ENCODE peak calls at places on chromosomes 7 and 10, in eight cellular contexts. C is hepatocyte, Q is SK-N-SH, A is HCT116, S is GM23338, O is PC-9, Z is HepG2, W is GM23248. K is an unnamed sample.
A peak's percentile ranks its signal among the peaks of the same experiment; 100 is the strongest.

GRCh38 chr7:15780271-15780670 is 93.8 kb upstream of the MEOX2 start:
- DNase-seq in W (peak; percentile 53), Z (no peak), S (peak; percentile 16), A (no peak), C (no peak), O (peak; percentile 9), Q (no peak), K (peak; percentile 17)

GRCh38 chr10:15254808-15255655 is 86.5 kb upstream of the NMT2 start:
- DNase-seq in A (no peak), Q (no peak), O (no peak), Z (no peak), W (no peak), C (no peak), S (peak; percentile 52), K (no peak)

GRCh38 chr10:71247306-71247705 is 34.9 kb downstream of the UNC5B start:
- DNase-seq in O (peak; percentile 46), A (no peak), Q (no peak), C (no peak), S (no peak), Z (no peak), W (no peak), K (no peak)

GRCh38 chr10:71072146-71072819 is 140.1 kb upstream of the UNC5B start:
- DNase-seq in A (no peak), C (no peak), O (no peak), W (no peak), S (no peak), Z (no peak), Q (no peak), K (no peak)

GRCh38 chr10:132649651-132650360 is 112.2 kb downstream of the INPP5A start:
- DNase-seq in S (no peak), A (no peak), Q (no peak), Z (no peak), O (no peak), W (no peak), C (no peak), K (no peak)

GRCh38 chr7:84317536-84317935 is 122.9 kb upstream of the SEMA3A start:
- DNase-seq in C (no peak), Z (no peak), Q (no peak), O (no peak), A (no peak), W (no peak), S (no peak), K (no peak)

GRCh38 chr10:86580549-86580886 is 58.9 kb upstream of the WAPL start:
- DNase-seq in C (no peak), S (no peak), A (no peak), Q (no peak), Z (no peak), O (no peak), W (no peak), K (no peak)

GRCh38 chr7:48087349-48087748 is 1.7 kb upstream of the UPP1 start:
- DNase-seq in W (peak; percentile 91), Z (no peak), S (peak; percentile 24), C (no peak), O (peak; percentile 28), Q (no peak), A (no peak), K (peak; percentile 85)

GRCh38 chr10:132774905-132775863 is 10.8 kb downstream of the NKX6-2 start:
- DNase-seq in C (peak; percentile 64), O (no peak), W (no peak), A (peak; percentile 6), Z (no peak), Q (no peak), S (peak; percentile 30), K (no peak)

GRCh38 chr7:117086788-117087187 is 133.5 kb downstream of the ST7 start:
- DNase-seq in Z (no peak), O (no peak), C (no peak), W (no peak), Q (no peak), S (no peak), A (no peak), K (peak; percentile 53)

GRCh38 chr10:89665302-89665701 is 20.3 kb upstream of the PANK1 start:
- DNase-seq in A (no peak), O (no peak), S (no peak), W (no peak), C (no peak), Q (no peak), Z (no peak), K (no peak)

GRCh38 chr10:61995093-61995492 is 93.6 kb downstream of the ARID5B start:
- DNase-seq in S (no peak), C (no peak), Z (no peak), A (no peak), O (no peak), Q (no peak), W (no peak), K (no peak)
- H4K20me1 ChIP-seq in S (no peaks in the 10 kb centered on the region), C (no peaks in the 10 kb centered on the region), Z (no peaks in the 10 kb centered on the region), A (no peaks in the 10 kb centered on the region), O (no peaks in the 10 kb centered on the region), Q (no peaks in the 10 kb centered on the region), W (no peaks in the 10 kb centered on the region), K (peaks cover 7% of the 10 kb centered on the region)

DNA sequence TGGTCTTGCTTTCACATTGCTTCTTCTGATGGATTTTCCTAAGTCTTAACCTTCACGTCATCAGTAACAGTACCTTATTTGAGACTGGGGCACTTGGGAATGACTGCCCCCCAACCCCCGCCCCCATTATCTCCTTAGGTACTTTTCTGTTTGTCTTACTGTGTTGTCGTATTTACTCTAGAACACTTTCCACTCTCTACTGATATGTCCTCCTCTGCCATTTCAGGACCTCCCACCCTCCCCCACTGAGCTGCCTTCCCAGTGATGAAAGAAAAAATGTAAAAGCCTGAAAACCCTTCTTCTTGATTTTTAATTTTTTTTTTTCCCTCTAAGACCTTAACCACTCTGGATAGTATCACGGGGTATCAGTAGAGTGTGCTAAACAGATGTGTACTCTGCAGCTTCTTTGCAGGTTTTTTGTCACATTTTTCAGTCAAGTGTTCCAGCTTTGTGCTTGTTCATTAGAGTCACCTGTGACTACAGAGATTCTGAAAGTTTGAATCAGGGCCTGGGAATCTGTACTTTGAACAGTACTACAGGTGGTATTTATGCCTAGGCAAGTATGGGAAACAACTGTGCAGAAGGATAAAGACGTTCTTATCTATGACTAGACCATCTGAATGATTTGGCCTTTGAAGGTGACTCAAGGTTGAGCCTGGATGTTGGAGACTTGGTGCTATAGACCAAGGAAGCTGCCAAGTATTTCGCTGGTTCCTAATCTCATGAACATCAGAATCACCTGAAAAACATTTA is 8.3 kb downstream of the CALU start:
- DNase-seq in O (no peak), Z (no peak), A (no peak), W (peak; percentile 32), Q (no peak), C (peak; percentile 20), S (no peak), K (no peak)
- H4K20me1 ChIP-seq in O (peaks cover 72% of the 10 kb centered on the region), Z (peaks cover 83% of the 10 kb centered on the region), A (peaks cover 29% of the 10 kb centered on the region), W (peaks cover 46% of the 10 kb centered on the region), Q (peaks cover 100% of the 10 kb centered on the region), C (peaks cover 90% of the 10 kb centered on the region), S (peaks cover 62% of the 10 kb centered on the region), K (peaks cover 96% of the 10 kb centered on the region)

GRCh38 chr10:61283489-61284221 is 169.5 kb downstream of the TMEM26 start:
- DNase-seq in C (no peak), Q (no peak), Z (no peak), W (peak; percentile 48), O (no peak), S (no peak), A (no peak), K (no peak)

GRCh38 chr10:61280303-61280702 is 172.9 kb downstream of the TMEM26 start:
- DNase-seq in S (no peak), O (peak; percentile 8), C (no peak), Z (no peak), W (peak; percentile 55), Q (no peak), A (no peak), K (peak; percentile 83)

GRCh38 chr10:61283066-61283465 is 170.1 kb downstream of the TMEM26 start:
- DNase-seq in Z (no peak), C (no peak), O (no peak), Q (no peak), A (no peak), W (peak; percentile 53), S (no peak), K (peak; percentile 56)

GRCh38 chr10:61284222-61284890 is 168.8 kb downstream of the TMEM26 start:
- DNase-seq in S (peak; percentile 76), W (peak; percentile 82), C (peak; percentile 80), Q (peak; percentile 20), Z (peak; percentile 53), O (no peak), A (peak; percentile 34), K (peak; percentile 67)

GRCh38 chr10:61279400-61279799 is 173.8 kb downstream of the TMEM26 start:
- DNase-seq in Q (no peak), O (no peak), W (no peak), Z (no peak), A (no peak), C (no peak), S (no peak), K (no peak)
- H4K20me1 ChIP-seq in Q (no peaks in the 10 kb centered on the region), O (no peaks in the 10 kb centered on the region), W (no peaks in the 10 kb centered on the region), Z (no peaks in the 10 kb centered on the region), A (no peaks in the 10 kb centered on the region), C (no peaks in the 10 kb centered on the region), S (no peaks in the 10 kb centered on the region), K (no peaks in the 10 kb centered on the region)

GRCh38 chr10:104318810-104319684 is 19.2 kb downstream of the ITPRIP start:
- DNase-seq in Q (no peak), S (no peak), C (peak; percentile 30), A (no peak), W (no peak), Z (no peak), O (no peak), K (no peak)
- H4K20me1 ChIP-seq in Q (peaks cover 67% of the 10 kb centered on the region), S (peaks cover 23% of the 10 kb centered on the region), C (peaks cover 3% of the 10 kb centered on the region), A (no peaks in the 10 kb centered on the region), W (no peaks in the 10 kb centered on the region), Z (peaks cover 3% of the 10 kb centered on the region), O (no peaks in the 10 kb centered on the region), K (peaks cover 99% of the 10 kb centered on the region)

DNA sequence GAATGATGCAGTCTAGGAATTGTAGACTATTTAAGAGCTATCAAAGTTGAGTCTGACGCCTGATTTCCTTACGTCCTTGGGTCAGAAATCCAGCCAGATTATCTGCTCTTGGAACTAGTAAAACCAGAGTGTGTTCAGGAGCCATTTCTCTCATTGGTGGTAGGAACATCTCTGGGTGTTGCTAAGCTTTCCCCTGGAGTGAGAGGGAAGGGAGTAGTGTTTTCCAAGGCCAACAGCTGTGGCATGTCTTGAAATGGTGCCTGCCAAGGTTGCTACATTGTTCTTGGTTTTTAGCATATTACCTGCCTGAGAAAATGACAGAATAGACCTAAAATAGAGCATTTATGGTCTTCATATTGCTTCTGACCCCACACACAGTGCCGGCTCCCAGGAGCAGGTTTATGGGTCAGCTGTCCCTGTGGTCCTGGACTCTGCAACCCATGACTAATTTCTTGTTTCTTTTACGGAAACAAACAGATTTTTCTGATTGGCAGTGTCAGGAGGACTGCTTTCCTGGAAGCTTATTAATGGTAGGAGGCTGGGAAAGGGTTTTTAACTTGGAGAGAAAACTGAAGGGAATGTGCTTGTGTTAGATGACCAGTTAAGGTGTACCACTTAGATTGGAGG is 17.5 kb downstream of the GBF1 start:
- DNase-seq in Q (no peak), Z (no peak), A (no peak), S (no peak), W (no peak), O (no peak), C (no peak), K (no peak)
- H4K20me1 ChIP-seq in Q (peaks cover 26% of the 10 kb centered on the region), Z (peaks cover 7% of the 10 kb centered on the region), A (peaks cover 5% of the 10 kb centered on the region), S (peaks cover 15% of the 10 kb centered on the region), W (peaks cover 16% of the 10 kb centered on the region), O (no peaks in the 10 kb centered on the region), C (peaks cover 48% of the 10 kb centered on the region), K (peaks cover 92% of the 10 kb centered on the region)